ENCODE peak calls at places on chromosome 6, in eight cellular contexts. R, H, Z, J, Y, A, T and F are unnamed samples.

GRCh38 chr6:21586760-21587181 is 6.8 kb upstream of the SOX4 start:
- DNase-seq in H (no peak), Y (peak), Z (no peak), J (no peak), T (no peak), A (peak), R (no peak), F (no peak)

GRCh38 chr6:109896333-109896732 is 81.8 kb upstream of the GPR6 start:
- DNase-seq in T (no peak), H (no peak), R (no peak), Y (no peak), A (no peak), Z (no peak), J (no peak), F (no peak)

GRCh38 chr6:170130771-170131241 is 160.1 kb downstream of the DLL1 start:
- DNase-seq in Z (no peak), J (no peak), T (no peak), H (no peak), A (no peak), Y (no peak), R (no peak), F (no peak)

GRCh38 chr6:3522561-3523287 is 65.9 kb upstream of the SLC22A23 start:
- DNase-seq in R (no peak), J (no peak), T (peak), A (no peak), Z (no peak), Y (no peak), H (no peak), F (no peak)

GRCh38 chr6:25014806-25015560 is 79.2 kb upstream of the RIPOR2 start:
- DNase-seq in Y (no peak), Z (no peak), T (no peak), A (no peak), J (no peak), R (no peak), H (no peak), F (peak)

GRCh38 chr6:136403166-136403980 is 113.7 kb upstream of the BCLAF1 start:
- DNase-seq in Z (no peak), H (no peak), T (peak), A (no peak), J (no peak), R (no peak), Y (no peak), F (no peak)

GRCh38 chr6:6614965-6615304 is 26.4 kb downstream of the LY86 start:
- DNase-seq in A (no peak), J (no peak), T (no peak), Z (no peak), H (no peak), Y (no peak), R (no peak), F (no peak)

GRCh38 chr6:26284537-26285142 is 80.4 kb upstream of the BTN3A2 start:
- DNase-seq in J (no peak), Z (peak), T (peak), H (no peak), R (peak), A (no peak), Y (peak), F (peak)

GRCh38 chr6:144346719-144347446 is 61.7 kb downstream of the UTRN start:
- DNase-seq in A (no peak), Y (no peak), J (no peak), Z (peak), R (no peak), T (peak), H (no peak), F (no peak)

GRCh38 chr6:134111062-134111677 is 58.7 kb upstream of the SLC2A12 start:
- DNase-seq in A (no peak), R (no peak), Z (peak), T (peak), J (no peak), H (peak), Y (peak), F (peak)

GRCh38 chr6:110328231-110328630 is 29.9 kb downstream of the METTL24 start:
- DNase-seq in A (no peak), Y (no peak), Z (no peak), T (no peak), J (no peak), R (no peak), H (no peak), F (no peak)

GRCh38 chr6:130565696-130566095 is 199.9 kb downstream of the TMEM200A start:
- DNase-seq in Y (no peak), J (no peak), Z (no peak), T (no peak), R (no peak), A (no peak), H (no peak), F (no peak)

GRCh38 chr6:21771626-21772320 is 178.2 kb downstream of the SOX4 start:
- DNase-seq in H (no peak), A (no peak), Z (no peak), Y (no peak), J (no peak), T (no peak), R (no peak), F (no peak)

GRCh38 chr6:12751694-12752304 is 35.2 kb downstream of the PHACTR1 start:
- DNase-seq in H (peak), R (no peak), T (peak), Z (peak), J (no peak), Y (no peak), A (no peak), F (no peak)

GRCh38 chr6:3403244-3404154 is 53.4 kb downstream of the SLC22A23 start:
- DNase-seq in A (no peak), R (no peak), Z (no peak), J (no peak), T (no peak), Y (peak), H (no peak), F (no peak)

GRCh38 chr6:133854633-133855598 is 34.0 kb upstream of the TCF21 start:
- DNase-seq in Y (peak), J (no peak), R (no peak), A (no peak), H (peak), T (no peak), Z (no peak), F (no peak)

GRCh38 chr6:75418233-75418632 is 75.4 kb downstream of the FILIP1 start:
- DNase-seq in Z (no peak), H (no peak), T (peak), J (no peak), A (no peak), Y (no peak), R (no peak), F (no peak)

GRCh38 chr6:107496892-107497684 is 7.2 kb downstream of the SOBP start:
- DNase-seq in J (no peak), H (no peak), R (no peak), Z (no peak), Y (no peak), T (no peak), A (no peak), F (no peak)

GRCh38 chr6:153625089-153625488 is 414.0 kb upstream of the OPRM1 start:
- DNase-seq in Y (no peak), Z (peak), R (no peak), J (no peak), A (peak), H (peak), T (no peak), F (no peak)

GRCh38 chr6:121505284-121505683 is 69.8 kb downstream of the GJA1 start:
- DNase-seq in A (no peak), R (no peak), H (no peak), Y (no peak), Z (no peak), J (no peak), T (no peak), F (no peak)

GRCh38 chr6:128443553-128443952 is 76.8 kb downstream of the PTPRK start:
- DNase-seq in J (no peak), Y (no peak), A (no peak), Z (no peak), H (no peak), T (no peak), R (no peak), F (no peak)

GRCh38 chr6:133983099-133983939 is 30.3 kb downstream of the TBPL1 start:
- DNase-seq in T (peak), A (no peak), J (no peak), R (no peak), Z (no peak), H (no peak), Y (no peak), F (peak)

GRCh38 chr6:167827062-167827587 is 414 bp downstream of the AFDN start:
- DNase-seq in J (no peak), T (peak), Z (peak), H (no peak), Y (peak), R (no peak), A (no peak), F (peak)

GRCh38 chr6:167828325-167828956 is 1.7 kb downstream of the AFDN start:
- DNase-seq in A (no peak), Y (no peak), R (no peak), Z (no peak), J (no peak), T (peak), H (no peak), F (no peak)

GRCh38 chr6:167826230-167827061 is at the start of gene AFDN:
- DNase-seq in A (peak), T (peak), H (peak), R (peak), Y (peak), Z (peak), J (peak), F (peak)

GRCh38 chr6:167829513-167829912 is 2.8 kb downstream of the AFDN start:
- DNase-seq in R (no peak), Y (no peak), J (no peak), T (no peak), Z (no peak), H (no peak), A (no peak), F (no peak)

DNA sequence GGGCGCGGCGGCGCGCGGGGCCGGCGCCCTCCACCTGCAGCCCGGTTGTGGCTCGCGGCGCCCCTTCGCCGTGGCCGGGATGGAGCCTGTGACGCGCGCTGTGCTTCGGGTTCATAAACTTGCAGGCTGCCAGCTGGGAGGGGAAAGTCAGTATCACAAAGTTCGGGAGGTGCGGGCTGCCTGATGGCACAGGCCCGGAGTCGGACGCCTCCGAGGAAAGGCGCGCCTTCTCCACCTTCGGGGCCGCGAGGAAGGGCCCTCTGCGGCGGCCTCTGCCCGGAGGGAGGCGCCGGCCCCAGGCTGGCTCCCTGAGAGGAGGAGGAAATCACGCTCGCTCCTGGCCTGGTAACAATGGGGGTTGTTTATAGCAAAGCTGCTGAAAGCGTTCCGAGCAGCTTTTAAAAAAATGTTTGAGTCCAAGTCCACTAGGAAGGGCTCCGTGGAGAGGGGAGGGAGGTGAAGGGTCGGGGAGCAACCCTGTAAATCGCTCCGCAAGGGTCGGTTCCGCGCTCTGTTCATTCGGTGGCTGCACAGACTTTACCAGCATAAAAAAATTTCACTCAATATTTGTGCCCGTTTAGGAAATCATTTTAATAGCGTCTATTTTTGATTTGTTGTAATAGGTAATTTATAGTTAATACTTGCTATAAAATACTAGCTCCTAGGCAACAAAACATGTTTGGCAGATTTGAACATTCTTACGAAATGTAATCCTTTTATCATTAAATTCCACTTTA is 1.0 kb downstream of the AFDN start:
- DNase-seq in J (peak), Z (peak), A (no peak), T (peak), R (no peak), Y (peak), H (peak), F (peak)
- H3K27ac ChIP-seq in J (peak), Z (peak), A (no peak), T (peak), R (peak), Y (peak), H (peak), F (no peak)

GRCh38 chr6:13874191-13874549 is 50.6 kb upstream of the RNF182 start:
- DNase-seq in Z (no peak), H (no peak), T (no peak), J (no peak), A (no peak), R (no peak), Y (no peak), F (no peak)
- H3K27ac ChIP-seq in Z (no peak), H (no peak), T (no peak), J (no peak), A (no peak), R (no peak), Y (no peak), F (no peak)

DNA sequence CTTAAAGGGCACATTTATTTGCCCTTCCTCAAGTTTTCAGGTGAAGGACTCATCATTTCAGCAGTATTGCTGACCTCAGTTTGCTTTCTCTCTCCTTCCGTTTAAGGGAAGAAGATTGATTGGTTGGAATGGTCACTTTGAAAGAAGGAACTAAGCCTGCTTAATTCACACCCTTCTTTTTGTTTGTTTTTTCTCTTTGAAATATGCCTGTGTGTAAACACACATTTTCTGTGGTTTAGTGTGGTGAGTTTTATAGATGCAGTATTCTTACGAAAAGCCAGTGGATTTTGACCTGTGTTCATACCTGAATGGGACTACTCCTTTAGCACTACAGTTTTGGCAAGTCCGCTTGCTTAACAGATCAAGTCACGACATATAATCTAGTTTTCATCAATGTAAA is 548.8 kb upstream of the EPHA7 start:
- DNase-seq in R (no peak), A (no peak), T (no peak), H (no peak), J (no peak), Y (no peak), Z (no peak), F (no peak)
- H3K27ac ChIP-seq in R (no peak), A (no peak), T (no peak), H (no peak), J (no peak), Y (no peak), Z (no peak), F (no peak)

DNA sequence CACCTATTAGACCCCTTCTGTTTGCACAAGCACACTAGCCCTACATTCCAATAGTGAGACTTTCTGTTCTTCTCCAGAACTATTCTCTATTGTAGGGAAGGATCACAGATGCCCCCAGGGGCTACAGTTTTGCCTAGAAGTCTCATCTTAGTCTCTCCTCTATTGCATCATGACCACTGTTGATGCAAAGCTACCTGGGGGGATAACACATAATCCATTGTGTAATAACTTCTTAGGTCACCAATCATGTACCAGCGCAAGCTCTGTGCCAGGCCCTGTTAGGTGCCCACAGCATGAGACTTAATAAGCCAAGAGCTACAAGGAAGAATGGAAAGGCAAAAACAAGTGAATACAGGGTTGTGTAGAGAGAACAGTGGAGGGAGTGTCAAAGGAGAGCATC is 98.1 kb upstream of the TNFAIP3 start:
- DNase-seq in H (no peak), Y (no peak), A (no peak), R (no peak), J (no peak), Z (no peak), T (no peak), F (no peak)
- H3K27ac ChIP-seq in H (no peak), Y (no peak), A (no peak), R (no peak), J (no peak), Z (no peak), T (no peak), F (peak)

GRCh38 chr6:19180348-19181073 is 656.7 kb upstream of the ID4 start:
- DNase-seq in T (no peak), J (peak), H (no peak), Y (no peak), Z (peak), A (peak), R (no peak), F (no peak)
- H3K27ac ChIP-seq in T (no peak), J (no peak), H (no peak), Y (no peak), Z (peak), A (no peak), R (no peak), F (no peak)

DNA sequence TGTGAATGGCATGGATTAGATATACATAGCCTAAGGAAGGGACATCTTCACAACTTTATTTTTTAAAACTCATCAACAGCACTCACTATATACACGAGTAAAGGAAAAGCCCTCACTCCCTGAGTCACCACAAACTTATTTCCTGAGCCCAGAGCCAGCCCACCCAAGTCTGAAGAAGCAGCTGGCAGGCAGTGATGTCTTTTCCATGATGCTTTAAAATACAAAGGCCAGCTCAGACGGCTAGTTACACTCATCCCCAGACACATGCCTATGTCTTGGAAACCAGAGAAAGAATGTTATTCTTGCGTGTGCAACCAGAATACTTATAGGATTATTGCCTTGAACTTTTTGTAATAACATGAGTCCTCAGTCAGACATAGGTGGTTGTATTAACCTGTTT is 114.4 kb downstream of the ADGRG6 start:
- DNase-seq in T (peak), A (no peak), J (no peak), Y (no peak), R (no peak), H (no peak), Z (no peak), F (no peak)
- H3K27ac ChIP-seq in T (peak), A (no peak), J (no peak), Y (no peak), R (no peak), H (no peak), Z (no peak), F (no peak)

DNA sequence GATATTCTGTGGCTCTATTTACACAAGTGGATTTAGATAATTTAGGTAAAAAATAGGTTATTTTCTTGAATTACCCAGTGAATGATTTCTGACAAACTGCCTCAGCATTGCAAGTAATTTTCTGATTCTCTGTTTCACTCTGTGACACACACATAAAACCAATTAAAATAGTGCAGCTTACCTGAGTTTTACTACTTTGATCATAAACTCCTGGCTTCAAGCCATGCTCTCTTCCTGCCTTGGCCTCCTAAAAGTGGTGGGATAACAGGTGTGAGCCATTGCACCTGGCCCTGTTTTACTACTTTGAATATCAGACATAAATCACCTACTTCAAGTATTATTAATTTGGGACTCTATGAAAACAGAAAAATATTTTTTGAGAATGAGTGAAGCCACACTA is 462.9 kb downstream of the ADGRB3 start:
- DNase-seq in Z (no peak), J (no peak), Y (no peak), H (no peak), T (no peak), A (no peak), R (no peak), F (no peak)
- H3K27ac ChIP-seq in Z (no peak), J (no peak), Y (no peak), H (no peak), T (no peak), A (no peak), R (no peak), F (no peak)

GRCh38 chr6:111679126-111679525 is 73.4 kb upstream of the TRAF3IP2 start:
- DNase-seq in Z (no peak), A (no peak), R (no peak), T (no peak), J (no peak), H (no peak), Y (no peak), F (no peak)
- H3K27ac ChIP-seq in Z (no peak), A (no peak), R (no peak), T (no peak), J (no peak), H (no peak), Y (no peak), F (no peak)

GRCh38 chr6:150202934-150203333 is 60.1 kb downstream of the PPP1R14C start:
- DNase-seq in H (no peak), R (no peak), A (no peak), Z (no peak), Y (no peak), J (no peak), T (no peak), F (no peak)
- H3K27ac ChIP-seq in H (no peak), R (peak), A (no peak), Z (no peak), Y (no peak), J (peak), T (no peak), F (no peak)

GRCh38 chr6:20401403-20402180 is at the start of gene E2F3:
- DNase-seq in J (peak), Z (peak), R (peak), Y (peak), A (peak), H (peak), T (peak), F (peak)
- H3K27ac ChIP-seq in J (peak), Z (peak), R (peak), Y (peak), A (peak), H (peak), T (peak), F (peak)